ENCODE peak calls at places on chromosome 9, in six cellular contexts. E is SK-N-SH, J is HCT116, Q is A549, N is GM23338, Z is HepG2. I is an unnamed sample.
A peak's percentile ranks its signal among the peaks of the same experiment; 100 is the strongest.

GRCh38 chr9:26888271-26888670 is 4.3 kb downstream of the CAAP1 start:
- DNase-seq in E (no peak), J (no peak), Q (no peak), N (no peak), Z (no peak), I (no peak)

GRCh38 chr9:38311382-38312270 is 80.9 kb upstream of the ALDH1B1 start:
- DNase-seq in E (no peak), J (no peak), Q (no peak), N (peak; percentile 32), Z (peak; percentile 43), I (no peak)

GRCh38 chr9:10678790-10679189 is 66.0 kb upstream of the PTPRD start:
- DNase-seq in E (no peak), J (no peak), Q (no peak), N (no peak), Z (no peak), I (no peak)

GRCh38 chr9:16721972-16722371 is 148.5 kb downstream of the BNC2 start:
- DNase-seq in E (no peak), J (no peak), Q (no peak), N (no peak), Z (no peak), I (no peak)

GRCh38 chr9:114894801-114895433 is 35.5 kb downstream of the TNFSF8 start:
- DNase-seq in E (no peak), J (no peak), Q (peak; percentile 60), N (peak; percentile 62), Z (peak; percentile 23), I (no peak)

GRCh38 chr9:95980262-95981125 is 105.0 kb downstream of the ERCC6L2 start:
- DNase-seq in E (no peak), J (no peak), Q (no peak), N (no peak), Z (no peak), I (no peak)

GRCh38 chr9:28444637-28445036 is 871.4 kb upstream of the C9orf72 start:
- DNase-seq in E (no peak), J (no peak), Q (no peak), N (no peak), Z (no peak), I (no peak)

GRCh38 chr9:106846307-106846706 is 16.7 kb upstream of the ZNF462 start:
- DNase-seq in E (no peak), J (no peak), Q (no peak), N (no peak), Z (no peak), I (no peak)

GRCh38 chr9:87535817-87536539 is 38.3 kb downstream of the DAPK1 start:
- DNase-seq in E (no peak), J (no peak), Q (no peak), N (no peak), Z (no peak), I (no peak)

GRCh38 chr9:29701536-29701935 is 2128.3 kb upstream of the C9orf72 start:
- DNase-seq in E (no peak), J (no peak), Q (no peak), N (no peak), Z (no peak), I (no peak)

GRCh38 chr9:131565369-131565768 is 20.0 kb downstream of the PRRT1B start:
- DNase-seq in E (no peak), J (no peak), Q (no peak), N (no peak), Z (no peak), I (no peak)

DNA sequence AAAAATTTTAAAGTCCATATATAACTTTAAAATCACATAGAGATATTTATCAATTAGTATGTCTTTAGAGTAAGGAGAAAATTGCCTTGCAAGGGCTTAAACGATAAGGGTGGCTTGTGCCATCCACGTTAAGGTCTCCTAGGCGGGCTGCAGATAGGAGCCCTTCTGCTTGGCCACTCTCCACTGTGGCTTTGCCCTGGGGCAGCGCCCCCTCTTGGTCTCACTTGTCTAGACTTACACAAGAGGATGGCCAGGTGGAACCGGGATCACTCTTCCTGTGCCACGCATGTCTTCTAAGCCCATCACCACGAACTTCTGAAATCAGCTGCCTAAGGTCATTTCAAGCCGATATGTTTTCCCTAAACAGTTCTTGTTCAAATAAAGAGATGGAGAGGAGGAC is 2.9 kb downstream of the FPGS start:
- DNase-seq in E (peak; percentile 62), J (peak; percentile 47), Q (peak; percentile 69), N (peak; percentile 92), Z (peak; percentile 51), I (no peak)
- TF ChIP-seq REST in E (no peak), J (no peak), Q (no peak), N (no peak), Z (no peak), I (no peak)

DNA sequence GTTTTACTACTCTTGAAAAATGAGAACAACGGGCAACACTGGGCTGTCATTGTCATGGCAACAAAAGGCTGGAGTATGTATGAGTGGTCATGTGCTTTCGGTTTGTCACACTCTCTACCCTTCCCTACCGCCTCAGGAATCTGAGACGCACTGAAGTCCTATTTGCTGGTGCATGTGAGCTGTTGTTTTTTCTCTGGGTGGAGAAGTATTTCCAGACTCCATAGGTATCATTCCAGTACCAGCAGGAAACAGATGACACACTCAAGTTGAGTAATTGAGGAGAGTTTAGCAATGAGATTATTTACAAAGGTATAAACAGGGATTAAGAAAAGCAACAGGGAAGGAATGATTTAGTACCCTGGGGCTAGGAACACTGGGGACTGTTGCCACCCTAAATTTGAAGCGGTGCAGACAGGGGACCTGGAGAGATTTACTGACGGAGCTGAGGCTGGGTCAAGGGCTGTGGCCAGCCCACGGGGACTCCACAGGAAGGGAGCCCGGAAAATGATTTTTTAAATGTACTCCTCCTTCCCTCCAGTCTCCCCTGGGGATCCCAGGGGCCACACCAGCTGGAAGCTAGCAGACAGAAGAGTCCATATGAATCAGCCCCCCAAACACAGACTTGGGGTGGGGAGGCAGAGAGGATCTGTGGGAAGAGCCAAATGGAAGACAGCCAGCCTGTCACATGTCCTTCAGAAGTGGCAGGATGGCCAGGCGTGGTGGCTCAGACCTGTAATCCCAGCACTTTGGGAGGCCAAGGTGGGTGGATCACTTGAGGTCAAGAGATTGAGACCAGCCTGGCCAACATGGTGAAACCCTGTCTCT is 13.2 kb upstream of the ZBTB43 start:
- DNase-seq in E (no peak), J (no peak), Q (peak; percentile 87), N (no peak), Z (peak; percentile 49), I (peak; percentile 90)
- H3K4me3 ChIP-seq in E (no peak overlapping the region), J (no peak overlapping the region), Q (no peak overlapping the region), N (no peak overlapping the region), Z (no peak overlapping the region), I (no peak overlapping the region)

GRCh38 chr9:468766-469496 is 254.3 kb downstream of the DOCK8 start:
- DNase-seq in E (no peak), J (no peak), Q (no peak), N (no peak), Z (no peak), I (no peak)

GRCh38 chr9:470795-471194 is 256.1 kb downstream of the DOCK8 start:
- DNase-seq in E (no peak), J (no peak), Q (no peak), N (no peak), Z (no peak), I (no peak)

GRCh38 chr9:471320-471719 is 256.7 kb downstream of the DOCK8 start:
- DNase-seq in E (no peak), J (no peak), Q (no peak), N (no peak), Z (no peak), I (no peak)

GRCh38 chr9:470041-470781 is 255.5 kb downstream of the DOCK8 start:
- DNase-seq in E (peak; percentile 83), J (peak; percentile 54), Q (peak; percentile 78), N (peak; percentile 96), Z (peak; percentile 81), I (no peak)

GRCh38 chr9:469672-470040 is 255.0 kb downstream of the DOCK8 start:
- DNase-seq in E (no peak), J (no peak), Q (no peak), N (peak; percentile 56), Z (no peak), I (no peak)
- TF ChIP-seq REST in E (no peak), J (no peak), Q (no peak), N (no peak), Z (no peak), I (no peak)

DNA sequence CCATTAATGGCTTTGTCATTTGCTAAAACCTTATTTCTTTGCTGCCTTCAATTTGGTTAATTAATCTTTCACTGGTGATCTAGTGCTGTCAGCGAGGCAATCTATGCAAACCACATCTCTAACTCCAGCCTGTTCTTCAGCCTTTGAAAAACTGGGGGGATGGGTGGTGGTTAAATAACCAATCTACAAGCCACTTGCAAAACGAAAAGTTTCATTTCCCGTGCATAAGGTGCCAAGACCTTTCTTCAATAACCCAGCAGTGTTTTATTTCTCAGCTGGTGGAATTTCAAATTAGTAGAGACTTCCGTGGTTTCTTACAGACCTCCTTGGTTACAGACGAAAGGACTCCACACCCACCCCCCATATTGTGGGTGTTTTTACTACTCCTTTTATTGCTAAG is 379.5 kb downstream of the MLLT3 start:
- DNase-seq in E (no peak), J (no peak), Q (no peak), N (peak; percentile 7), Z (no peak), I (no peak)
- H3K4me3 ChIP-seq in E (no peak overlapping the region), J (no peak overlapping the region), Q (no peak overlapping the region), N (no peak overlapping the region), Z (no peak overlapping the region), I (no peak overlapping the region)

DNA sequence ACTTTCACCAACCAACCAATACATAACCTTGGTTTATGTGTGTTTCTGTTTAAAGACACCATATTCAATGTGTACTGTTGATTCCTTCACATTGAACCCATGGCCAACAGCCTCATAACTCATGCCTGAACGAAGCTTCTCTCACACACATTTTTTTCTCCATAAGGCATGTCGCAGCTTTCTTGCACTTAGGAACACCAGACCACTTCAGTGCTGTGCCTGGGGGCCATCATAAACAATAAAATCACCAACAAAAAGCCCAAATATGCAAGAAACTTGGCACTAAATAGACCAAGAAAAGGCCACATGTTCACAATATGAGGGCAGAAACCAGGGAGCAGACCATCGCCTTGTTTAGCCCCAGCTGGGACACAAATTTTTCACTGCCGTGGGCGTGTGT is 192.2 kb downstream of the ROR2 start:
- DNase-seq in E (no peak), J (no peak), Q (no peak), N (no peak), Z (no peak), I (no peak)
- TF ChIP-seq REST in E (no peak), J (no peak), Q (no peak), N (no peak), Z (no peak), I (no peak)

DNA sequence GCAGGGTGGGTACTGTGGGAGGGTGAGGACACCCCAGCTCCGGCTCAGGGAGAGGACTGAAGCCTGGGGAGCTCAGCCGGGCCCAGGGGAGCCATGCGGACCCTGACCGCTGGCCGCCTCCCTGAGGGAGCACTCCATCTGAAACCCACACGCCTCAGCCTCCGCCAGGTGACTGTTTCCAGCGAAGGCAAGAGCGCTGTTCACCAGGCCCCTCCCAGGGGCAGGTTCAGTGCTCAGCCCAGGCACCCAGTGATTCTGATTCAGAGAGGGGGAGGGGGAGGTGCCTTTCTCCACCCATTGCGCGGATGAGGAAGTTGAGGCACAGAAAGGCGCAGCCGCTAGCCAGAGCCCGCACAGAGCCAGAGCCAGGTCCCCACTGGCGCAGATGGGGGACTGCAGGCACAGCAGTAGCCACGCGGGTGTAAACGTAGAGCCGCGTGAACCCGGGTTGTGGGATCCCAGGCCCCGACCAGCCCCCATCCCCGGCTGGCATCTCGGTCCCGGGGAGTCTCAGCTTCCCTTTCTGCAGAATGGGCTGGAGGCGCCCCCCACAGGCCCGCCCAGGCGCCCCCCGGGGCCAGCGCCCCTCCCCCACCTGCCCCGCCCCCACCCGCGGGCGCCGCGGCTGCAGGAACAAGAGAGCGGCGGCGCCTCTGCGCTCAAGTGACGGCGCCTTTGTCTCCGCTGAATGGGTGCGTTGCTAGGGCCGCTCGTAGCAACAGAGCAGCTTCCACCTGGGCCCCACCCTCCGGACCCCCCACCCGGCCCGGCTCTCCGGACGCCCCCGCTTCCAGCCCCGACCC is 27.2 kb downstream of the ADGRD2 start:
- DNase-seq in E (peak; percentile 87), J (no peak), Q (peak; percentile 58), N (peak; percentile 64), Z (no peak), I (no peak)
- H3K4me3 ChIP-seq in E (peak overlapping the region; percentile 38), J (peak overlapping the region; percentile 32), Q (peak overlapping the region; percentile 42), N (peak overlapping the region; percentile 55), Z (peak overlapping the region; percentile 23), I (peak overlapping the region; percentile 46)